ENCODE peak calls at places on chromosomes 12 and 14, in four cellular contexts. P is HCT116, Z is endothelial cell of umbilical vein, S is spleen. H is an unnamed sample.

GRCh38 chr12:50058743-50059312 is 1.4 kb downstream of the ASIC1 start:
- DNase-seq in P (no peak), Z (no peak), S (no peak), H (no peak)

GRCh38 chr12:26185532-26186320 is 9.6 kb upstream of the SSPN start:
- DNase-seq in P (no peak), Z (no peak), S (no peak), H (no peak)

GRCh38 chr12:110338754-110339153 is 57.7 kb downstream of the ATP2A2 start:
- DNase-seq in P (peak; percentile 7), Z (peak; percentile 17), S (no peak), H (no peak)

GRCh38 chr12:114674201-114675047 is 9.6 kb downstream of the TBX3 start:
- DNase-seq in P (no peak), Z (no peak), S (no peak), H (no peak)

GRCh38 chr12:123602651-123603195 is 824 bp downstream of the DDX55 start:
- DNase-seq in P (no peak), Z (no peak), S (no peak), H (no peak)

GRCh38 chr14:51521764-51522163 is 129.9 kb upstream of the FRMD6 start:
- DNase-seq in P (no peak), Z (no peak), S (no peak), H (no peak)

GRCh38 chr14:37707716-37708115 is 112.3 kb downstream of the TTC6 start:
- DNase-seq in P (no peak), Z (no peak), S (no peak), H (no peak)

GRCh38 chr12:109329710-109330109 is 18.0 kb upstream of the MYO1H start:
- DNase-seq in P (no peak), Z (no peak), S (no peak), H (no peak)

GRCh38 chr12:124592050-124592449 is 24.6 kb upstream of the NCOR2 start:
- DNase-seq in P (no peak), Z (peak; percentile 78), S (no peak), H (no peak)

GRCh38 chr12:88393017-88393767 is 187.1 kb downstream of the KITLG start:
- DNase-seq in P (peak; percentile 27), Z (peak; percentile 53), S (no peak), H (no peak)

GRCh38 chr12:49553512-49554088 is 14.3 kb downstream of the MCRS1 start:
- DNase-seq in P (peak; percentile 45), Z (peak; percentile 44), S (no peak), H (no peak)

GRCh38 chr14:65879218-65880009 is 466.9 kb downstream of the FUT8 start:
- DNase-seq in P (peak; percentile 7), Z (peak; percentile 36), S (no peak), H (no peak)

GRCh38 chr12:24838531-24838950 is 110.4 kb downstream of the BCAT1 start:
- DNase-seq in P (no peak), Z (no peak), S (no peak), H (peak; percentile 37)
- TF ChIP-seq POLR2AphosphoS5 in P (no peak), Z (no peak), S (no peak), H (peak; percentile 84)

DNA sequence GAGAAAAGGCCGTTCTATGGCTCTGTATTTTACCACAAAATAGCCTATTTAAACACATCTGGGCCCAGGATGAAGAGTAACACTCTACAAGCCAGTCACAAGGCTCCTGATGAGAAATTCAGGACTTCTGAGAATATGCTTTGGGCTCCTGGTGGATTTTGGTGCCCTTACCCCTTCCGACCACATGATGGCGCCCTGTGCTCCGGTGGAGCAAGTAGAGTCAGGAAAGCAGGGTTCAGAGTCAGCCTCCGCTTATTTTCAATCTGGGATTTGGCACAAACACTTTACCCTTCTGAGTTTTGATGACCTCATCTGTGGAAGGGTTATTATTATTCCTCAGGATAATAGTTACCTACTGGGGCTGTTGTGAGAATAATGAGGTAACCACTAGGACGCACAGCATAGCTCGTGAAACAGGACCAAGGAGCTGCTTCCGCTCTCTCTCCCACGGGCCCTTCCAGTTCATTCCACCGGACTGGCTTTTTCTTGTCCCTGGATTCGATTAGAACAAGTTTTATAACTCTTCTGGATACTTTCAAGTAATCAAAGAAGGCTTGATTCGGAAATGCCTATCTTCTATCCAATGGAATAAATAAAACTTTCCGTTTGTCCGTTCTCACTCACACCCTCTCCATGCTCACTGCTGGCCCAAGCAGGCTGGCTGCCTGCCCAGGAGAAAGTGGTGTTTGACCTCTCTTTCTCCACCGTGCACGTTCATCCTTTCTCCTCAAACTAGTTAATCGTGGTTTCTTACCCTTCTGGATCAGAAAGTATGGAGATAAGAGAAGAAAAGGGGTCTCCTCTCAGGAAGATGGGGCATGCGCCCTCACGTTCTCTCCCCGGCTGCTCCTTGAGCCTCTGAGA is 104.6 kb downstream of the GALC start:
- DNase-seq in P (no peak), Z (no peak), S (no peak), H (peak; percentile 8)
- TF ChIP-seq CTCF in P (no peak), Z (peak; percentile 41), S (no peak), H (no peak)

GRCh38 chr12:90311561-90311960 is 602.9 kb upstream of the ATP2B1 start:
- DNase-seq in P (no peak), Z (no peak), S (no peak), H (no peak)
- TF ChIP-seq POLR2AphosphoS5 in P (no peak), Z (no peak), S (no peak), H (no peak)

DNA sequence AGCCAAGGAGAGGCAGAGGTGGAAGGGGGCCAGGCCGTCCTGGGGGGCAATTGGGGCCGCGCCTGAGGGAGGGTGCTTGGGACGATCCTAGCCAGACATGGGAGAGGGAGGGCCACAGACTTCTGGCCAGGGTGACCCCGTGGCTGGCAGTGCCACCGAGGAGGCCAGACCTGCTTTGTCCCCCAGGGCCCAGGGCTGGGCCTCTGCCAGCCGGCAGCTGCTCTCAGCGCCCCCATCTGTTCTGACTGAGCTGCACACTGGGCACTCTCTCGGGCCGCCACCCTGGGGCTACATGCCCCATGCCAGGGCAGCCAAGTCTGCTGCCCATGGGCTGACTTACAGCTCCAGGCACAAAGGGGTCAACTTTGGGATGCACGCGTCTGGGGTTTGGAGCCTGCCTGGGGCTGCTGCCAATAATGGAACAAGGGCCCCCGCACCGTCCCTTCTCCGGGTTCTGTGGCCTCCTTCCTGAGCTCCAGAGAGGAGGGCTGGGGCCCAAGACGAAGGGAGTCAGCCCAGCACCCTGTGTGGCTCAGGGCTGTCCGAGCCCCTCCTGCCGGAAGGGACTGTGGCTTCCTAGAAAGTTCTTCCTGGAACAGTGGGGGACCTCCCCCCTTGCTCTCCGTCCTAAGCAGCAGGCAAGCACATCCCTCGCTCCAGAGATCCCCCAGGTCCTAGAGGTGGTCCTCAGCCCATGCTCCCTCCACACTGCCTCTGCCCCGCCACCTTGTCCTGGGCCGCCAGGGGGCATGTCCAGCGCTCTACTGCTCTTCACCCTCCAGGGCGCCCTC is 1.1 kb downstream of the ADSS1 start:
- DNase-seq in P (no peak), Z (no peak), S (no peak), H (peak; percentile 37)
- TF ChIP-seq CTCF in P (no peak), Z (no peak), S (no peak), H (peak; percentile 8)

DNA sequence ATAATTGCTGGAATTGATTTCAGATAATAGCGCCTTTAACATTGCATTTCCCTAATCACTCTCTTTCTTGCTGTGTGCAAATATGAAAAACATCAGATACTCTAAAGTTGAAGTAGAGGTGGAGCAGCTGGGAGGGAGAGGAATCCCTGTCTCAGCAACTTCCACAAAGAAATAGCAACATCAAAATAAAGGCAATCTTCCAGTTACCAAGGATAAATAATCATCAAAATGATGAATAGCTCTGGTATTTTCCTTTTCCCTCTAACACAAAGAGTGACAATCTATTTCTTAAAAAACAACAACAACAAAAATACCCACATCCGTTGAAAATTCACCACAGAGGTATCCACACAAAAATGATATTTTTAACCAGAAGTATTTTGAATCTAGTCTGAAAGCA is 71.9 kb upstream of the OVCH1 start:
- DNase-seq in P (no peak), Z (peak; percentile 24), S (no peak), H (no peak)
- TF ChIP-seq POLR2AphosphoS5 in P (no peak), Z (no peak), S (no peak), H (no peak)

GRCh38 chr12:120468846-120469449 is 600 bp downstream of the SRSF9 start:
- DNase-seq in P (no peak), Z (peak; percentile 47), S (peak; percentile 88), H (peak; percentile 36)
- TF ChIP-seq CTCF in P (no peak), Z (no peak), S (no peak), H (no peak)

GRCh38 chr12:53234236-53234635 is 2.2 kb upstream of the RARG start:
- DNase-seq in P (no peak), Z (no peak), S (no peak), H (peak; percentile 43)

GRCh38 chr12:53232641-53233538 is 881 bp upstream of the RARG start:
- DNase-seq in P (no peak), Z (no peak), S (no peak), H (peak; percentile 81)

GRCh38 chr12:53233671-53234091 is 1.7 kb upstream of the RARG start:
- DNase-seq in P (no peak), Z (no peak), S (no peak), H (no peak)

GRCh38 chr12:53230971-53231858 is 794 bp downstream of the RARG start:
- DNase-seq in P (no peak), Z (no peak), S (peak; percentile 47), H (no peak)

GRCh38 chr12:53231859-53232640 is at the start of gene RARG:
- DNase-seq in P (no peak), Z (no peak), S (peak; percentile 86), H (peak; percentile 71)
- TF ChIP-seq POLR2AphosphoS5 in P (peak; percentile 56), Z (no peak), S (peak; percentile 9), H (no peak)

GRCh38 chr12:2642176-2642892 is 152.4 kb upstream of the FKBP4 start:
- DNase-seq in P (no peak), Z (no peak), S (peak; percentile 15), H (peak; percentile 7)

GRCh38 chr12:2641761-2642160 is 153.0 kb upstream of the FKBP4 start:
- DNase-seq in P (no peak), Z (no peak), S (peak; percentile 21), H (peak; percentile 1)

GRCh38 chr12:2640281-2640680 is 154.5 kb upstream of the FKBP4 start:
- DNase-seq in P (no peak), Z (no peak), S (peak; percentile 67), H (peak; percentile 5)

GRCh38 chr12:2640709-2641108 is 154.1 kb upstream of the FKBP4 start:
- DNase-seq in P (peak; percentile 81), Z (peak; percentile 93), S (peak; percentile 59), H (peak; percentile 11)

GRCh38 chr12:2641209-2641608 is 153.6 kb upstream of the FKBP4 start:
- DNase-seq in P (peak; percentile 47), Z (peak; percentile 78), S (peak; percentile 70), H (peak; percentile 7)
- TF ChIP-seq CTCF in P (peak; percentile 23), Z (peak; percentile 31), S (no peak), H (no peak)

DNA sequence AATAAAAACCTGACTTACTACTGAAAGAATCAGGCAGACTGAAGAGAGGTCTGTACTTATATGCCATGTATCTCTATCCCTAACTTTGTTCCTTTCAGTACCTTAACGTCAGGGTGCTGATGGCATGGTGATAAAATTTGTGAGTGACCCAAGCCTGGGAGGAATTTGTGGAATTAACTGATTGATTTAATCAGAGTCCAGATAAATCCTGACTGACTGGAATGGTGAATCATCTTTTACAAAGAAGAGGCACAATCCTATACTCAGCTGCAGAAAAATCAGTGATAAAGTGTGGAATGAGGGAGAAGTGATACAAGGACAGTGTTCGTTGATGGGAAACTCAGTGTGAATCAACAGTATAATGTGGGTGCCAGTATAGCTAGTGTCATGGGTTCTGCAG is 3.7 kb downstream of the TDG start:
- DNase-seq in P (no peak), Z (no peak), S (no peak), H (no peak)
- TF ChIP-seq POLR2AphosphoS5 in P (no peak), Z (no peak), S (no peak), H (no peak)